ENCODE peak calls at places on chromosome 17, in four cellular contexts. K is stomach, I is HCT116, Q is K562. X is an unnamed sample. For H3K4me1, the result is how much of the 10 kb centered on the place peaks cover.

GRCh38 chr17:12391468-12391867 is 274.2 kb upstream of the MYOCD start:
- DNase-seq in K (no peak), I (no peak), Q (no peak), X (no peak)

GRCh38 chr17:42681976-42682375 is 333 bp upstream of the CCR10 start:
- DNase-seq in K (no peak), I (no peak), Q (no peak), X (no peak)

GRCh38 chr17:43363181-43363925 is 35.4 kb upstream of the ARL4D start:
- DNase-seq in K (no peak), I (no peak), Q (no peak), X (no peak)

GRCh38 chr17:3794890-3795757 is 5.9 kb downstream of the ITGAE start:
- DNase-seq in K (no peak), I (no peak), Q (no peak), X (no peak)

GRCh38 chr17:49566668-49567071 is 9.0 kb upstream of the NXPH3 start:
- DNase-seq in K (no peak), I (no peak), Q (no peak), X (no peak)

GRCh38 chr17:13244511-13244910 is 226.7 kb upstream of the ELAC2 start:
- DNase-seq in K (no peak), I (no peak), Q (no peak), X (no peak)

GRCh38 chr17:81713004-81713555 is 996 bp downstream of the SLC25A10 start:
- DNase-seq in K (no peak), I (no peak), Q (no peak), X (no peak)

GRCh38 chr17:78507526-78507925 is 69.7 kb downstream of the DNAH17 start:
- DNase-seq in K (no peak), I (no peak), Q (no peak), X (no peak)

GRCh38 chr17:68344701-68345136 is 53.4 kb downstream of the ARSG start:
- DNase-seq in K (peak), I (no peak), Q (no peak), X (no peak)

GRCh38 chr17:30472238-30472890 is 4.8 kb upstream of the GOSR1 start:
- DNase-seq in K (no peak), I (no peak), Q (no peak), X (no peak)

GRCh38 chr17:69743091-69743490 is 328.6 kb downstream of the MAP2K6 start:
- DNase-seq in K (no peak), I (no peak), Q (no peak), X (no peak)

GRCh38 chr17:78131172-78132085 is 858 bp downstream of the TMC8 start:
- DNase-seq in K (no peak), I (no peak), Q (no peak), X (no peak)

GRCh38 chr17:27573971-27574525 is 56.9 kb upstream of the LGALS9 start:
- DNase-seq in K (no peak), I (no peak), Q (peak), X (no peak)

GRCh38 chr17:9371019-9371418 is 204.6 kb downstream of the STX8 start:
- DNase-seq in K (no peak), I (peak), Q (no peak), X (no peak)

GRCh38 chr17:43803758-43804157 is 23.5 kb downstream of the CFAP97D1 start:
- DNase-seq in K (no peak), I (no peak), Q (no peak), X (no peak)

GRCh38 chr17:81515530-81516041 is 3.0 kb upstream of the ACTG1 start:
- DNase-seq in K (no peak), I (no peak), Q (no peak), X (no peak)

GRCh38 chr17:77461277-77462057 is 320.7 kb downstream of the SEC14L1 start:
- DNase-seq in K (no peak), I (no peak), Q (no peak), X (no peak)

GRCh38 chr17:81232616-81233241 is 6.1 kb downstream of the TEPSIN start:
- DNase-seq in K (no peak), I (no peak), Q (no peak), X (no peak)

GRCh38 chr17:20095366-20096080 is 86.4 kb downstream of the SPECC1 start:
- DNase-seq in K (peak), I (peak), Q (no peak), X (no peak)

GRCh38 chr17:72173475-72174116 is 52.8 kb downstream of the SOX9 start:
- DNase-seq in K (no peak), I (no peak), Q (no peak), X (no peak)

GRCh38 chr17:68378202-68379149 is 78.8 kb downstream of the WIPI1 start:
- DNase-seq in K (peak), I (peak), Q (no peak), X (peak)

GRCh38 chr17:21351366-21352065 is 24.6 kb upstream of the KCNJ12 start:
- DNase-seq in K (no peak), I (no peak), Q (no peak), X (no peak)

GRCh38 chr17:75411328-75412067 is 6.0 kb upstream of the GRB2 start:
- DNase-seq in K (no peak), I (no peak), Q (no peak), X (no peak)

GRCh38 chr17:60468371-60468770 is 46.1 kb downstream of the CHCT1 start:
- DNase-seq in K (no peak), I (no peak), Q (no peak), X (no peak)

GRCh38 chr17:71970312-71970711 is 150.5 kb upstream of the SOX9 start:
- DNase-seq in K (no peak), I (no peak), Q (no peak), X (no peak)

GRCh38 chr17:19579867-19580565 is 46.4 kb downstream of the SLC47A1 start:
- DNase-seq in K (no peak), I (no peak), Q (no peak), X (no peak)

GRCh38 chr17:50564916-50565315 is 4.4 kb downstream of the CACNA1G start:
- DNase-seq in K (no peak), I (no peak), Q (no peak), X (no peak)

GRCh38 chr17:2721603-2722002 is 10.0 kb upstream of the CLUH start:
- DNase-seq in K (no peak), I (no peak), Q (no peak), X (no peak)

GRCh38 chr17:21001111-21001812 is 41.5 kb downstream of the USP22 start:
- DNase-seq in K (no peak), I (no peak), Q (no peak), X (no peak)

GRCh38 chr17:75398279-75398678 is 7.2 kb downstream of the GRB2 start:
- DNase-seq in K (no peak), I (no peak), Q (no peak), X (no peak)

GRCh38 chr17:19769946-19770652 is 22.0 kb upstream of the ALDH3A1 start:
- DNase-seq in K (no peak), I (no peak), Q (no peak), X (peak)

GRCh38 chr17:73829676-73830280 is 185.5 kb upstream of the SDK2 start:
- DNase-seq in K (no peak), I (no peak), Q (no peak), X (no peak)

GRCh38 chr17:77142689-77143088 is 1.9 kb downstream of the SEC14L1 start:
- DNase-seq in K (no peak), I (no peak), Q (no peak), X (no peak)

GRCh38 chr17:61353211-61353610 is 46.4 kb upstream of the TBX2 start:
- DNase-seq in K (no peak), I (no peak), Q (no peak), X (no peak)

GRCh38 chr17:10661377-10661906 is 4.3 kb upstream of the MYH3 start:
- DNase-seq in K (no peak), I (no peak), Q (no peak), X (no peak)

GRCh38 chr17:62754696-62755095 is 53.4 kb downstream of the MARCHF10 start:
- DNase-seq in K (no peak), I (no peak), Q (no peak), X (no peak)

GRCh38 chr17:42184717-42185496 is at the start of gene HCRT:
- DNase-seq in K (no peak), I (no peak), Q (no peak), X (no peak)

GRCh38 chr17:28204751-28205150 is 114.2 kb upstream of the TMEM97 start:
- DNase-seq in K (no peak), I (no peak), Q (no peak), X (no peak)

GRCh38 chr17:29005936-29006438 is at the start of gene SEZ6:
- DNase-seq in K (peak), I (peak), Q (peak), X (no peak)

DNA sequence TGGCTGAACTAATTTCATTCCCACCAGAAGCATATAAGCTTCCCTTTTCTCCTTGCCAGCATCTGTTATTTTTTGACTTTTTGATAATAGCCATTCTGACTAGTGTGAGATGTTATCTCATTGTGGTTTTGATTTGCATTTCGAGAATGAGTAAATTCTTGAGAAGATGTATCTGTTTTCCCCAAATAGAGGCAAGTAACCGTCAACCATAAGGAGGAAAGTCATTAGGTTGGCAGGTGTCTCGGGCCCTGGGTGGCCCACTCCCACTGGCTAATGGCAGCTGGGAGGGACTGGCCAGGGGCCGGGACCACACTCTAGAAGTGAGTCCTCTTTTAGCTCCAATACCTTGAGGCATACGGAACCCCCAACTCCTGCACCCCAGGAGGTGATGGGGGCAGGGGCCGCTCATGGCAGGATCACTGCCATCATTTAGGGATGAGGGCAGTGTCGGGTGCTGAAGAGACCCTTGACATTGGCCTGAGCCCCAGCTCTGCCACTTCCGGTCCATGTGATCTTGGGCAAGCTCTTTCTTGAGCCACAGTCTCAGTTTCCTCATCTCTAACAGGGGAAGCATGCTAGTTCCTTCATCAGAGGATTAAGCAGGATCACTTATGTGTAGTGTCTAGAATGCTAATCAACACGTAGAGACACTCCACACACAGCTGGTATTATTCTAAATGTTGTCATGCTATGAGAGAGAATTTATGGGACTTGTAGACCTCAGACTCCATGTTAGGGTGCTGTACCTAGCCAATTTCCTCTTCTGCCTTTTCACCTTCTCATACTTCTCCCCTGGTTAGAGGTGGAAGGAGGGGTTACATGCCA is 44.3 kb downstream of the RGS9 start:
- DNase-seq in K (no peak), I (no peak), Q (no peak), X (no peak)
- TF ChIP-seq POLR2AphosphoS5 in K (no peak), I (no peak), Q (no peak), X (no peak)

GRCh38 chr17:17994271-17994670 is 21.6 kb downstream of the DRC3 start:
- DNase-seq in K (peak), I (peak), Q (no peak), X (no peak)
- TF ChIP-seq CTCF in K (peak), I (peak), Q (peak), X (no peak)

GRCh38 chr17:48296453-48296852 is 133.6 kb downstream of the SKAP1 start:
- DNase-seq in K (no peak), I (no peak), Q (no peak), X (no peak)
- H3K4me1 ChIP-seq in K (under half), I (under half), Q (under half), X (under half)

DNA sequence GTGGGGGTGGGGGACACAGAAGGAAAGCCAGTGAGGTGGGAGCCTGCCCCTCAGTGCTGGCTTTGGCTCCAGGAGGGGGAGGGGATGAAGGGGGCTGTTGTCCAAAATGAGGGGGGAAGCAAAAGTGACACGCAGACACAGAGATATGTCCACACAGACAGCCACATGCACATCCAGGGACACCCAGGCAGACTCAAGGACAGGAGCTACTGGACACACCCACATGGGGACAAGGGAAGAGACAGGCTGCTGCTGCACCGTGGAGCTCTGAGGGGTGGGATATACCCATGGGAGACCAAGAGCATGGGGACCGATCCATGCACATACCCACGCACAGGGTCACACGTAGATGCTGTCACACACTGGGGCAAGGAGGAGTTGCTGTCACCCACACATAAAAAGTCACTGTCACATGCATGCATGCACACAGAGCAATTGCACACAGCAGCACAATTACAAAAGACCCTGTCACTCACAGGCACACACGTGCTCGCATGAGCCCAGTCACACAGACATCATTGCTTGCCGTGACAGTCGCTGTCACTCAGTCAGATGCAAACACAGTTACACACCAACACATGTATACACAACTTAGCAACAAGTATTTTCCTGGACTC is 1.3 kb downstream of the THRA start:
- DNase-seq in K (no peak), I (no peak), Q (no peak), X (no peak)
- TF ChIP-seq POLR2AphosphoS5 in K (no peak), I (no peak), Q (no peak), X (peak)

DNA sequence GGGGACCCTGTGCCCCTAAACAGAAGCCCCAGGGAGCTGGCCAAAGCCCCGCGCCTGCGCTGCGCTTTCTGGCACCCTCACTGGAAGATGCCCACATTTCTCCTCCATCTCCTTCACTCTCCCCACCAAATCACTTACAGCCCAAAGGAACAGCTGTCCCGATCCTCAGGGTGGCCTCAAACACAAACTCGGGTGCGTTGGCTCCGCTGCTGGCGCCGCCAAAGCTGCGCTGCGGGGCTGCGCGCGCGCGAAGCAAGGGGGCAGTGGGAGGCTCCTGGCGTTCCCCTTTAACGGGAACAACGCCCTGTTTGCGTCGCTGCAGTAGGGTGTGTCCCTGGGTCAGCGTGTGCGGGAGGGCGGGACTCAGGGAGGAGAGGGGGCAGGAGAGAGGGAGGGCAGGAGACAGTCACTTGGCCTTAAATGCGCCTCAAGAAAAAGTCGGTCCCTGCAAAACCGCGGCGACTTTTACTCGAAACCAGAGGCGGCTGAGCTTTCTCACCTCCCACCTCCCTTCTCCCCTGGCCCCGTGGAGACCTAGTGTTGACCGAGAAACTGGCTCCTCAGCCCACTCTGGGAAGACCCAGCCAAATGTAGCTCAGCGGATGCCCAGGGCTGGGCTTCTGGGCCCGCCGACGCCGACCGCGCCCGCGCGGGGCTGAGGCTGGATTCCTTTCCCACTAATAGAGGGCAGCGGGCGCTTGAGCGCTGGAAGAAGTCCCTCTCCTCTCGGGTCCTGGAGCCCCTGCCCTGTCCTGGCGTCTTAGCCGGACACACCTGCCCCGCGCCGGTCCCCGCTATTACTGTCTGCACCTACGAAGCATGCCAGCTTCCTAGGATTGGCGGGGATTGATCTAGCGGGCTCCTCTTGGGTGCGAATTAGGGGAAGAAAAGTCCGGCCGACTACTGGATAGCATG is 2.6 kb downstream of the PMP22 start:
- DNase-seq in K (peak), I (peak), Q (peak), X (peak)
- TF ChIP-seq CTCF in K (peak), I (no peak), Q (no peak), X (peak)

GRCh38 chr17:64331946-64332493 is 58.6 kb downstream of the PECAM1 start:
- DNase-seq in K (no peak), I (no peak), Q (peak), X (no peak)
- H3K4me1 ChIP-seq in K (under half), I (under half), Q (under half), X (half or more)

GRCh38 chr17:40598928-40599627 is 33.8 kb upstream of the CCR7 start:
- DNase-seq in K (no peak), I (no peak), Q (no peak), X (peak)
- TF ChIP-seq POLR2AphosphoS5 in K (no peak), I (no peak), Q (no peak), X (peak)

GRCh38 chr17:45060824-45061605 is at the start of gene NMT1:
- DNase-seq in K (peak), I (peak), Q (peak), X (peak)
- TF ChIP-seq CTCF in K (peak), I (no peak), Q (no peak), X (no peak)

DNA sequence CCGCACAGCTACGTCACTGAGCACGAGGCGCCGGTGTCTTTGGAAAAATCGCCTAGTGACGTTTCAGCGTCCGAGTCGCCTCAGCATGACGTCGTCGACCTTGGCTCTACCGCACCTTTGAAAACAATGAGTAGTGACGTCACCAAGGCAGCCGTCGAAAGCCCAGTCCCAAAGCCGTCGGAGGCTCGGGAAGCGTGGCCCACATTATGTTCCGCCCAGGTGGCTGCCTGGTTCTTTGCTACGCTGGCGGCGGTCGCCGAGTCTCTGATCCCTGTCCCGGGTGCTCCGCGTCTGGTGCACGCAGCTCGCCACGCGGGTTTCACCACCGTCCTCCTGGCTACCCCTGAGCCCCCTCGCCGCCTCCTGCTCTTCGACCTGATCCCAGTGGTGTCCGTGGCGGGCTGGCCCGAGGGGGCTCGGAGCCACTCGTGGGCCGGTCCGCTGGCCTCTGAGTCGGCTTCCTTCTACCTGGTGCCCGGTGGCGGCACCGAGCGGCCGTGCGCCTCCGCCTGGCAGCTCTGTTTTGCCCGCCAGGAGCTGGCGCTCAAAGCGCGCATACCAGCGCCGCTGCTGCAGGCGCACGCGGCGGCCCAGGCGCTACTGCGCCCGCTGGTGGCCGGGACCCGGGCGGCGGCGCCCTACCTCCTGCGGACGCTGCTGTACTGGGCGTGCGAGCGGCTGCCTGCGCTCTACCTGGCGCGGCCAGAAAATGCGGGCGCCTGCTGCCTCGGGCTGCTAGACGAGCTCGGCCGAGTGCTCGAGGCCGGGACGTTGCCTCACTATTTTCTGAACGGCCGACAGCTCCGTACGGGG is 1.5 kb downstream of the TMEM102 start:
- DNase-seq in K (peak), I (peak), Q (no peak), X (no peak)
- H3K4me1 ChIP-seq in K (half or more), I (under half), Q (half or more), X (half or more)

X was measured in esophagus muscularis mucosa.